ENCODE peak calls at places on chromosomes 2 and 18, in five cellular contexts. Y is ovary, M is cardiac muscle cell, P is HCT116, L is HFFc6. F is an unnamed sample.

GRCh38 chr2:396903-397302 is 109.0 kb upstream of the ALKAL2 start:
- DNase-seq in L (no peak), Y (no peak), P (no peak), M (no peak), F (no peak)

GRCh38 chr2:220296174-220296573 is 668.7 kb downstream of the SLC4A3 start:
- DNase-seq in Y (no peak), L (peak; percentile 7), M (no peak), P (no peak), F (no peak)

GRCh38 chr2:186457908-186458307 is 28.2 kb upstream of the ZC3H15 start:
- DNase-seq in L (no peak), P (no peak), M (no peak), Y (no peak), F (no peak)

GRCh38 chr2:204019572-204020501 is 83.3 kb downstream of the ICOS start:
- DNase-seq in M (no peak), P (no peak), Y (no peak), L (peak; percentile 50), F (peak; percentile 70)

GRCh38 chr18:7174359-7175107 is 56.4 kb upstream of the LRRC30 start:
- DNase-seq in P (no peak), Y (no peak), M (peak; percentile 40), L (no peak), F (no peak)

GRCh38 chr18:10037181-10037580 is 123.4 kb downstream of the VAPA start:
- DNase-seq in M (no peak), P (no peak), L (no peak), Y (no peak), F (no peak)

GRCh38 chr2:216713691-216714411 is 18.5 kb upstream of the IGFBP5 start:
- DNase-seq in Y (peak; percentile 60), P (no peak), M (peak; percentile 91), L (peak; percentile 87), F (peak; percentile 98)

GRCh38 chr18:42401131-42401673 is 446.2 kb downstream of the PIK3C3 start:
- DNase-seq in Y (no peak), L (no peak), M (no peak), P (no peak), F (no peak)

GRCh38 chr18:69916412-69916811 is 31.3 kb downstream of the CD226 start:
- DNase-seq in M (no peak), P (no peak), L (no peak), Y (no peak), F (peak; percentile 8)

GRCh38 chr2:223108376-223109100 is 56.5 kb downstream of the KCNE4 start:
- DNase-seq in L (peak; percentile 75), P (no peak), M (no peak), Y (no peak), F (no peak)

GRCh38 chr18:72830109-72830508 is 37.7 kb downstream of the NETO1 start:
- DNase-seq in L (no peak), P (no peak), Y (no peak), M (no peak), F (no peak)

GRCh38 chr2:208069186-208069585 is 43.9 kb upstream of the PLEKHM3 start:
- DNase-seq in M (no peak), P (no peak), Y (no peak), L (peak; percentile 50), F (no peak)

GRCh38 chr18:62525611-62526010 is 2.8 kb downstream of the ZCCHC2 start:
- DNase-seq in Y (no peak), M (no peak), L (no peak), P (no peak), F (no peak)

GRCh38 chr2:182377467-182377866 is 49.4 kb downstream of the PDE1A start:
- DNase-seq in P (no peak), M (no peak), Y (no peak), L (no peak), F (no peak)

GRCh38 chr2:191206613-191207471 is 38.4 kb upstream of the MYO1B start:
- DNase-seq in Y (no peak), P (no peak), L (no peak), M (no peak), F (no peak)

GRCh38 chr2:37569986-37570688 is 101.3 kb downstream of the CDC42EP3 start:
- DNase-seq in M (no peak), P (no peak), L (peak; percentile 71), Y (no peak), F (no peak)

GRCh38 chr2:118168606-118169005 is 80.3 kb downstream of the INSIG2 start:
- DNase-seq in L (no peak), M (no peak), Y (no peak), P (no peak), F (peak; percentile 66)

GRCh38 chr2:145644820-145645302 is 1124.9 kb upstream of the ZEB2 start:
- DNase-seq in M (no peak), Y (no peak), L (no peak), P (no peak), F (no peak)

GRCh38 chr2:121579326-121579725 is 48.6 kb downstream of the RNU4ATAC start:
- DNase-seq in Y (no peak), L (peak; percentile 57), P (no peak), M (no peak), F (no peak)

GRCh38 chr2:138244400-138245001 is 257.1 kb upstream of the SPOPL start:
- DNase-seq in M (no peak), P (no peak), L (no peak), Y (no peak), F (no peak)

GRCh38 chr2:119647440-119648169 is 31.4 kb upstream of the TMEM177 start:
- DNase-seq in L (no peak), P (no peak), M (peak; percentile 71), Y (no peak), F (peak; percentile 53)

GRCh38 chr18:73458186-73458964 is 590.6 kb upstream of the NETO1 start:
- DNase-seq in P (no peak), M (no peak), Y (no peak), L (peak; percentile 32), F (no peak)

GRCh38 chr18:59748628-59749360 is 51.6 kb upstream of the CCBE1 start:
- DNase-seq in Y (no peak), M (peak; percentile 68), L (peak; percentile 95), P (peak; percentile 41), F (peak; percentile 26)

GRCh38 chr2:37189452-37190153 is 1.1 kb upstream of the SULT6B1 start:
- DNase-seq in P (peak; percentile 89), Y (peak; percentile 68), M (peak; percentile 83), L (peak; percentile 69), F (peak; percentile 79)

GRCh38 chr2:210227689-210228088 is 2.4 kb upstream of the ACADL start:
- DNase-seq in P (no peak), Y (no peak), M (no peak), L (no peak), F (no peak)

DNA sequence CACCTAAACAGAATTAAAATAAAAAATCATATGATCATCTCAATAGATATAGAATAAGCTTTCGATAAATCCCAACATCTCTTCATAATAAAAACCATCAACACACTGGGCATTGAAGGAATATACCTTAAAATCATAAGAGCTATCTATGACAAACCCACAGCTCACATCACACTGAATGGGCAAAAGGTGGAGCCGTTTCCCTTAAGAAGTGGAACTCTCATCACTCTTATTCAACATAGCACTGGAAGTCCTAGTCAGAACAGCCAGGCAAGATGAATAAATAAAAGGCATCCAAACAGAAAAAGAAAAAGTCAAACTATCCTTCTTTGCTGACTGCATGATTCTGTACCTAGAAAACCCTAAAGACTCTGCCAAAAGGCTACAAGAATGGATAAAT is 510.3 kb downstream of the ZNF804A start:
- DNase-seq in L (no peak), P (no peak), Y (no peak), M (no peak), F (no peak)
- TF ChIP-seq CTCF in L (no peak), P (no peak), Y (no peak), M (no peak), F (no peak)

GRCh38 chr2:23988371-23988770 is 21.5 kb upstream of the MFSD2B start:
- DNase-seq in L (peak; percentile 21), Y (no peak), M (no peak), P (no peak), F (peak; percentile 36)
- TF ChIP-seq CTCF in L (peak; percentile 63), Y (no peak), M (no peak), P (peak; percentile 39), F (peak; percentile 54)

GRCh38 chr2:18752667-18753422 is 163.5 kb upstream of the NT5C1B start:
- DNase-seq in Y (no peak), P (no peak), L (peak; percentile 57), M (peak; percentile 42), F (no peak)
- TF ChIP-seq CTCF in Y (no peak), P (no peak), L (peak; percentile 72), M (no peak), F (peak; percentile 6)

DNA sequence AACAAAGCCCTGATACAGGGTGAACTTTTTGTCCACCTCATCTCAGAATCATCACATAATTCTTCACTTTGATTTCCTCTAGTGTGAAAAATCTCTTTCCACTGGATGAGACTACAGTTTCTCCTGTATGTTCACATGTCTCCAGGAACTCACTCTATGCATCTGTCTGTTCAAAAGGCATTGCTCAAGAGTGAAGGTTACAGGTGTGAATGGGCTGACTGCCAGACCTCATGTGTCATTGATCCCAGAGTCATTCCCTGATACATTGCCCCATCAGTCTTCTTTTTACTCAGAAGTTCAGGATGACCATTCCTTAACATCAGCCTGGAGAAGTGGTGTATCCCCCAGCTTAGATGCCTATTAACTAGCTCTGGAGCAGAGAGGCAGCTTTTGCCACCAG is 4.4 kb upstream of the DSC3 start:
- DNase-seq in M (no peak), P (no peak), Y (no peak), L (no peak), F (peak; percentile 26)
- TF ChIP-seq CTCF in M (no peak), P (no peak), Y (no peak), L (no peak), F (no peak)

GRCh38 chr2:102698369-102699111 is 63.3 kb upstream of the TMEM182 start:
- DNase-seq in M (no peak), L (no peak), P (no peak), Y (no peak), F (peak; percentile 29)

GRCh38 chr2:102704531-102704930 is 57.3 kb upstream of the TMEM182 start:
- DNase-seq in M (no peak), Y (no peak), L (no peak), P (no peak), F (no peak)

GRCh38 chr2:102703305-102703704 is 58.5 kb upstream of the TMEM182 start:
- DNase-seq in P (no peak), Y (no peak), M (no peak), L (no peak), F (no peak)

GRCh38 chr2:102707796-102708713 is 53.8 kb upstream of the TMEM182 start:
- DNase-seq in L (no peak), P (no peak), M (no peak), Y (no peak), F (no peak)

DNA sequence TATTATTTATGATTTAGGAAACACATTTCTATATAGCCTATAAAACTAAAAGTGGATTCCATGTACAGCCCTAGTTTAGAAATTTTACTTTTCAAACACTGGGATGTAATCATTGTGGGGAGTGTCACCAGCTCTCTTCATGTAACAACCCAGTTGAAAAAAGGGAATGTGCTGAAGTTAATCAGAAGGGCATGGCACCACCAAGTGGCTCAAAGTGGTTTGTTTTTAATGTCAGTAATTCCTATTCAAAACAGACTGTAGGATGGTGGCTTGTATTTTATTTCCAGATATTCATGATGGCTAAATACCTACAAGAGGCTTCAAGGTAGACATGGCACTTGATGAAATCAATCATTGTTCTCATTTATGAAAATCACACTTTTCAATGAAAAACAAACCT is 58.1 kb upstream of the TMEM182 start:
- DNase-seq in L (peak; percentile 9), M (peak; percentile 35), P (peak; percentile 23), Y (no peak), F (peak; percentile 65)
- TF ChIP-seq CTCF in L (peak; percentile 66), M (peak; percentile 40), P (peak; percentile 31), Y (no peak), F (peak; percentile 20)

F was measured in RWPE1.